ENCODE peak calls at places on chromosomes 12 and 14, in four cellular contexts. X, V, N and R are unnamed samples.

GRCh38 chr14:105022276-105022670 is 1.4 kb upstream of the CDCA4 start:
- DNase-seq in X (no peak), V (no peak), N (no peak), R (no peak)

GRCh38 chr14:94548999-94549985 is 11.9 kb upstream of the SERPINA4 start:
- DNase-seq in X (peak; percentile 43), V (peak; percentile 20), N (peak; percentile 56), R (peak; percentile 46)

GRCh38 chr12:26979733-26980132 is 34.5 kb downstream of the TM7SF3 start:
- DNase-seq in X (no peak), V (peak; percentile 10), N (no peak), R (no peak)

GRCh38 chr12:76546889-76547288 is 12.7 kb downstream of the OSBPL8 start:
- DNase-seq in X (no peak), V (no peak), N (no peak), R (no peak)

GRCh38 chr14:61559641-61560201 is 135.6 kb upstream of the HIF1A start:
- DNase-seq in X (no peak), V (no peak), N (no peak), R (no peak)

GRCh38 chr14:91059576-91060471 is 617 bp downstream of the RPS6KA5 start:
- DNase-seq in X (peak; percentile 46), V (peak; percentile 22), N (peak; percentile 62), R (peak; percentile 13)

GRCh38 chr12:32702470-32702869 is 23.4 kb downstream of the DNM1L start:
- DNase-seq in X (no peak), V (no peak), N (no peak), R (no peak)

GRCh38 chr12:77728018-77728417 is 102.7 kb upstream of the NAV3 start:
- DNase-seq in X (no peak), V (no peak), N (no peak), R (peak; percentile 22)

GRCh38 chr12:64583395-64584172 is 26.7 kb upstream of the RASSF3 start:
- DNase-seq in X (no peak), V (no peak), N (no peak), R (no peak)

GRCh38 chr14:74133833-74134481 is 49.2 kb downstream of the LIN52 start:
- DNase-seq in X (no peak), V (no peak), N (no peak), R (no peak)

GRCh38 chr14:50403433-50403832 is 6.8 kb upstream of the CDKL1 start:
- DNase-seq in X (no peak), V (no peak), N (no peak), R (no peak)

GRCh38 chr12:128844031-128844635 is 9.1 kb upstream of the GLT1D1 start:
- DNase-seq in X (no peak), V (no peak), N (no peak), R (no peak)